ENCODE peak calls at places on chromosomes 6 and 20, in six cellular contexts. One of them, this sample, is unnamed.

GRCh38 chr20:47727909-47728361 is 57.3 kb downstream of the SULF2 start:
- DNase-seq in AG09309: no peak
- DNase-seq in cardiac fibroblast: no peak
- DNase-seq in glutamatergic neuron: no peak
- DNase-seq in neural crest cell: peak; percentile 9
- DNase-seq in stomach: no peak
- DNase-seq in this sample: no peak

GRCh38 chr6:17816921-17817611 is 110.3 kb upstream of the NUP153 start:
- DNase-seq in AG09309: no peak
- DNase-seq in cardiac fibroblast: peak; percentile 45
- DNase-seq in stomach: no peak
- DNase-seq in neural crest cell: no peak
- DNase-seq in glutamatergic neuron: peak; percentile 37
- DNase-seq in this sample: peak; percentile 45

GRCh38 chr20:49380245-49380875 is 102.1 kb downstream of the KCNB1 start:
- DNase-seq in AG09309: no peak
- DNase-seq in glutamatergic neuron: no peak
- DNase-seq in stomach: no peak
- DNase-seq in cardiac fibroblast: no peak
- DNase-seq in neural crest cell: no peak
- DNase-seq in this sample: no peak

GRCh38 chr20:47278907-47279348 is 77.6 kb downstream of the ZMYND8 start:
- DNase-seq in neural crest cell: no peak
- DNase-seq in AG09309: no peak
- DNase-seq in stomach: no peak
- DNase-seq in glutamatergic neuron: no peak
- DNase-seq in cardiac fibroblast: peak; percentile 34
- DNase-seq in this sample: no peak

GRCh38 chr6:7912024-7912423 is 1.4 kb upstream of the TXNDC5 start:
- DNase-seq in cardiac fibroblast: no peak
- DNase-seq in stomach: no peak
- DNase-seq in AG09309: no peak
- DNase-seq in glutamatergic neuron: no peak
- DNase-seq in neural crest cell: no peak
- DNase-seq in this sample: no peak

GRCh38 chr20:22861231-22861980 is 173.7 kb upstream of the SSTR4 start:
- DNase-seq in AG09309: no peak
- DNase-seq in glutamatergic neuron: no peak
- DNase-seq in neural crest cell: no peak
- DNase-seq in cardiac fibroblast: no peak
- DNase-seq in stomach: no peak
- DNase-seq in this sample: peak; percentile 16

GRCh38 chr6:45757443-45758121 is 258.1 kb downstream of the CLIC5 start:
- DNase-seq in stomach: no peak
- DNase-seq in cardiac fibroblast: no peak
- DNase-seq in AG09309: no peak
- DNase-seq in neural crest cell: no peak
- DNase-seq in glutamatergic neuron: no peak
- DNase-seq in this sample: no peak

GRCh38 chr6:4313044-4313686 is 177.8 kb upstream of the ECI2 start:
- DNase-seq in AG09309: peak; percentile 91
- DNase-seq in stomach: no peak
- DNase-seq in cardiac fibroblast: peak; percentile 98
- DNase-seq in glutamatergic neuron: no peak
- DNase-seq in neural crest cell: no peak
- DNase-seq in this sample: peak; percentile 80

DNA sequence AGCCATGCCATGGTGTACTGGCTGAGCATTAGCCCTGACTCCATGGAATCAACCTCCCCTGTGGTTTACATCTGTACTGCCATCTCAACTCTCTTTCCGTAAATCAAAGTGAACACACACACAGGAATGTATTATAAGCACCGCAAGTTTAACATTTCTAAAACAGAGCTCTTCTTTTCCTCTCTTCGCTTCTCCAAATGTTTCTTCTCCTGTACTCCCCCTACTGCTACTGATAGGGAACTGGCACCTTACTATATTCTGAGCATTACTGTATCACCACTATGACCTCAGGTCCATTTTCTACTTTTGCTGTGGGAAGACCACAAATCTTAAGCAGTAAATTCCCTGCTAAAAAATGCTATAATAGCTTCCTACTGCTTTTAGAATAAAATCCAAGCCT is 101.2 kb downstream of the NUS1 start:
- DNase-seq in cardiac fibroblast: no peak
- DNase-seq in AG09309: peak; percentile 34
- DNase-seq in stomach: no peak
- DNase-seq in neural crest cell: no peak
- DNase-seq in glutamatergic neuron: no peak
- DNase-seq in this sample: no peak
- TF ChIP-seq CTCF in cardiac fibroblast: peak; percentile 33
- TF ChIP-seq CTCF in AG09309: peak; percentile 51
- TF ChIP-seq CTCF in stomach: peak; percentile 12
- TF ChIP-seq CTCF in neural crest cell: peak; percentile 50
- TF ChIP-seq CTCF in glutamatergic neuron: peak; percentile 40
- TF ChIP-seq CTCF in this sample: peak; percentile 19

GRCh38 chr6:27251672-27252251 is 4.3 kb downstream of the PRSS16 start:
- DNase-seq in glutamatergic neuron: peak; percentile 88
- DNase-seq in cardiac fibroblast: peak; percentile 52
- DNase-seq in stomach: peak; percentile 91
- DNase-seq in neural crest cell: peak; percentile 65
- DNase-seq in AG09309: no peak
- DNase-seq in this sample: peak; percentile 39
- TF ChIP-seq CTCF in glutamatergic neuron: peak; percentile 30
- TF ChIP-seq CTCF in cardiac fibroblast: peak; percentile 28
- TF ChIP-seq CTCF in stomach: peak; percentile 42
- TF ChIP-seq CTCF in neural crest cell: peak; percentile 65
- TF ChIP-seq CTCF in AG09309: no peak
- TF ChIP-seq CTCF in this sample: peak; percentile 57

GRCh38 chr6:723540-723939 is 30.6 kb upstream of the EXOC2 start:
- DNase-seq in neural crest cell: no peak
- DNase-seq in cardiac fibroblast: no peak
- DNase-seq in AG09309: no peak
- DNase-seq in glutamatergic neuron: no peak
- DNase-seq in stomach: no peak
- DNase-seq in this sample: no peak
- TF ChIP-seq CTCF in neural crest cell: peak; percentile 37
- TF ChIP-seq CTCF in cardiac fibroblast: peak; percentile 25
- TF ChIP-seq CTCF in AG09309: peak; percentile 16
- TF ChIP-seq CTCF in glutamatergic neuron: peak; percentile 26
- TF ChIP-seq CTCF in stomach: no peak
- TF ChIP-seq CTCF in this sample: no peak

DNA sequence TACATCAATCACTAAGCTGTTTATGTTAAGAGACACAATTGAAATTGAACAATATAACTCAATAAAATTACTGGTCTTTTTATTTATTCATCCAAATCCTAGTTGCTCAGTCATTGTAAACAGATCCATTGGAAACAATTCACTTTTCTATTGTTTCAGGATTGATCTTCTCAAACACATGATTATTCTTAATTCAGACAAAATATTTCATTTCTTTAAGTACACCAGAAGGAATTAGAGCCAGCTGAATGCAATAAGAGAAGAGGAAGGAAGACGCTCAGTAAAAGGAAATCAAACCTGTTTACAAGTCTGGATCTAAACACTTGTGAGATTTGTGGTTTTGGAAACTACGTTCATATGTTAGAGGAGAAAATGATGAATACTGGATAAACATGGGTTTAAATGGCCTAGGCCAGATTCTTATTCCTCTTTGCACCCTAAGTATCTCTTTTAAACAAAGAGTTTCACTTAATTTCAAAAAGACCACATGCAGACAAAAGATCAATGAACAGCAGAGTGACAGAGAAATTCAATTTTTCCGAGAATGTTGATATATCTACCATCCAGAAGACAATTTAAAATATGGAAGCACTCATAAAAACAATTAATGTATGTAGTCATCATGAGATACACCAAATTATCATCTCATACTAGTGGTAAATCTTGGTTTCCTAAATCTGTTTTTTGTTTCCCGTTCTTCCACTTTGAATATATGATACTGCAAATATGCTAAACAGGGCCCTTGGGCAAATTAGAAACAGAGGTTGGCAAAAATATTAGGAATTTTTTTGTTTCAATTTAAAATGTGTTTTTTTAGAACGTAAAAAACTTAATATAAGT is 703.5 kb upstream of the CITED2 start:
- DNase-seq in neural crest cell: no peak
- DNase-seq in AG09309: no peak
- DNase-seq in cardiac fibroblast: no peak
- DNase-seq in stomach: no peak
- DNase-seq in glutamatergic neuron: no peak
- DNase-seq in this sample: no peak
- TF ChIP-seq CTCF in neural crest cell: no peak
- TF ChIP-seq CTCF in AG09309: no peak
- TF ChIP-seq CTCF in cardiac fibroblast: no peak
- TF ChIP-seq CTCF in stomach: no peak
- TF ChIP-seq CTCF in glutamatergic neuron: no peak
- TF ChIP-seq CTCF in this sample: no peak

DNA sequence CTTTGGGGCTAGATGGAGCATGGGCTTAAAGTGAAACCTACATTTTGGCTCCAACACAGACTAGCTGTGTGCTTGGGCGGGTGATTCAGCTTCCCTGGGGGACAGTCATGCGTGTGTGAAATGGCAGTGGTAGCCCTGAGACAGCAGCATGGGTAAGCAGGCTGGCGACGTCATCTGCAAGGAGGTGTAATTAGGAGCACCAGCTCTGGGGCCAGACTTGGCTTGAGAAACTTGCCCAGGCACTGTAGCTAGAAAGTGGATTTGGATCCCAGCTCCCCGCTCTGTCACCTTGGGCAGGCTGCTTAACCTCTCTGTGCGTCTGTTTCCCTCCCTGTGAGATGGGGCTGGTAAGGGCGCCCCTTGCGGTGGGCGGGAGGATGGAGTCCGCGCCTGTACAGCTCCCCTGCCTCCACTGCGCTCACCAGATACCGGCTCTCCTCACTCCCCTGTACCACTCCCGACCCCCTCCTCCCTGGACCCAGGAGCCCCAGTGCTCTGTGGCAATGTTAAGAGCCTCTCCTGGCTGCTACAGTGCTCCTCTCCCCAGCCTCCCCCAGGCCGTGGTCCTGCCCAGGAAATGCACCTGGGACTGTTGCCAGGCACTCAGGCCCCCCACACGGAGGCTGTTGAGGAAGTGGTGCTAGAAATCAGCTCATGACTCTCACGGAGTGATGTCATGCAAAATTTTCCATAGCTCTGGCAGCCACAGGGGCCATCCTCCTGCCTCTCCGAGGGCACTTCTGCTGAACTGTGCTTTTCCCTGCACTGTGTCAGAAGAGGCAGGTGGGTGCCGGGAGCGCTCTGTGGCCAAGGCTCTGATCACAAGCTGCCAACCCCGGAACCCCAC is 44.6 kb downstream of the SYNJ2 start:
- DNase-seq in AG09309: peak; percentile 88
- DNase-seq in glutamatergic neuron: no peak
- DNase-seq in cardiac fibroblast: peak; percentile 99
- DNase-seq in stomach: peak; percentile 70
- DNase-seq in neural crest cell: no peak
- DNase-seq in this sample: peak; percentile 96
- TF ChIP-seq CTCF in AG09309: peak; percentile 75
- TF ChIP-seq CTCF in glutamatergic neuron: no peak
- TF ChIP-seq CTCF in cardiac fibroblast: peak; percentile 80
- TF ChIP-seq CTCF in stomach: peak; percentile 38
- TF ChIP-seq CTCF in neural crest cell: no peak
- TF ChIP-seq CTCF in this sample: peak; percentile 56

GRCh38 chr6:48086187-48086586 is 24.8 kb downstream of the PTCHD4 start:
- DNase-seq in stomach: no peak
- DNase-seq in cardiac fibroblast: no peak
- DNase-seq in neural crest cell: no peak
- DNase-seq in glutamatergic neuron: no peak
- DNase-seq in AG09309: no peak
- DNase-seq in this sample: no peak

GRCh38 chr6:48085131-48085741 is 25.8 kb downstream of the PTCHD4 start:
- DNase-seq in stomach: no peak
- DNase-seq in glutamatergic neuron: no peak
- DNase-seq in cardiac fibroblast: no peak
- DNase-seq in AG09309: no peak
- DNase-seq in neural crest cell: no peak
- DNase-seq in this sample: no peak

GRCh38 chr6:48092550-48093217 is 18.3 kb downstream of the PTCHD4 start:
- DNase-seq in glutamatergic neuron: no peak
- DNase-seq in AG09309: no peak
- DNase-seq in neural crest cell: no peak
- DNase-seq in cardiac fibroblast: no peak
- DNase-seq in stomach: no peak
- DNase-seq in this sample: no peak

GRCh38 chr6:48084201-48084600 is 26.8 kb downstream of the PTCHD4 start:
- DNase-seq in AG09309: no peak
- DNase-seq in glutamatergic neuron: no peak
- DNase-seq in neural crest cell: no peak
- DNase-seq in stomach: no peak
- DNase-seq in cardiac fibroblast: peak; percentile 15
- DNase-seq in this sample: no peak

DNA sequence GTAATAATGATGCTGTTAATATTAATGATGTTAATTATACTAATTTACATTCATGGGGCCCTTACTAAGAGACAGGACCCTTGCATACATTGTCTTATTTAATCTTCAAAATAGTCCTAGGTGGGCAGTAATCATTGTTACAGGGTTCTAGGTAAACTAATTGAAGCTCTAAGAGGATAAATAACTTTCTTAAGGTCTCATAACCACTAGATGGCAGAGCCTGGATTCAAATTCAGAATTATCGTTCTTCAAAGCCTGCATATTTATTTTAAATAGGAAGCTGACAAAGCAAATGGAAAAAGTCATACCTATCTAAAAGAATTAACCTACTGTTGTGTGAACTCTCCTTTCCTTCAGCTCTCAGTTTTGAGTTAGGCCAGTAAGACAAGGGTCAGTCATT is 23.5 kb downstream of the PTCHD4 start:
- DNase-seq in neural crest cell: no peak
- DNase-seq in glutamatergic neuron: no peak
- DNase-seq in cardiac fibroblast: peak; percentile 74
- DNase-seq in AG09309: no peak
- DNase-seq in stomach: no peak
- DNase-seq in this sample: no peak
- TF ChIP-seq CTCF in neural crest cell: peak; percentile 49
- TF ChIP-seq CTCF in glutamatergic neuron: no peak
- TF ChIP-seq CTCF in cardiac fibroblast: peak; percentile 32
- TF ChIP-seq CTCF in AG09309: peak; percentile 12
- TF ChIP-seq CTCF in stomach: no peak
- TF ChIP-seq CTCF in this sample: peak; percentile 31

GRCh38 chr6:160254467-160255312 is 3.9 kb downstream of the SLC22A2 start:
- DNase-seq in glutamatergic neuron: no peak
- DNase-seq in AG09309: no peak
- DNase-seq in stomach: no peak
- DNase-seq in neural crest cell: no peak
- DNase-seq in cardiac fibroblast: no peak
- DNase-seq in this sample: peak; percentile 94
- TF ChIP-seq CTCF in glutamatergic neuron: no peak
- TF ChIP-seq CTCF in AG09309: no peak
- TF ChIP-seq CTCF in stomach: no peak
- TF ChIP-seq CTCF in neural crest cell: no peak
- TF ChIP-seq CTCF in cardiac fibroblast: no peak
- TF ChIP-seq CTCF in this sample: peak; percentile 29

GRCh38 chr20:52794853-52795252 is 177.3 kb upstream of the TSHZ2 start:
- DNase-seq in cardiac fibroblast: no peak
- DNase-seq in stomach: no peak
- DNase-seq in neural crest cell: no peak
- DNase-seq in glutamatergic neuron: no peak
- DNase-seq in AG09309: no peak
- DNase-seq in this sample: no peak
- TF ChIP-seq CTCF in cardiac fibroblast: no peak
- TF ChIP-seq CTCF in stomach: no peak
- TF ChIP-seq CTCF in neural crest cell: no peak
- TF ChIP-seq CTCF in glutamatergic neuron: no peak
- TF ChIP-seq CTCF in AG09309: no peak
- TF ChIP-seq CTCF in this sample: no peak

This sample was measured in kidney epithelial cell.